ENCODE peak calls at places on chromosomes 16 and 17, in six cellular contexts. L, J, A, C, S and E are unnamed samples.

GRCh38 chr16:11128211-11129123 is 127.5 kb downstream of the SOCS1 start:
- DNase-seq in L (no peak), J (peak), A (no peak), C (peak), S (peak), E (no peak)

GRCh38 chr16:47916266-47916665 is 239.5 kb downstream of the ABCC12 start:
- DNase-seq in L (no peak), J (no peak), A (no peak), C (no peak), S (peak), E (no peak)

GRCh38 chr16:78675312-78675711 is 575.9 kb downstream of the WWOX start:
- DNase-seq in L (no peak), J (no peak), A (no peak), C (no peak), S (peak), E (no peak)

GRCh38 chr17:235831-236640 is 54.6 kb upstream of the DOC2B start:
- DNase-seq in L (peak), J (peak), A (no peak), C (no peak), S (no peak), E (no peak)

GRCh38 chr16:1983544-1984346 is at the start of gene GFER:
- DNase-seq in L (peak), J (peak), A (peak), C (peak), S (peak), E (peak)

GRCh38 chr17:72634621-72635020 is 457.9 kb downstream of the SLC39A11 start:
- DNase-seq in L (no peak), J (no peak), A (no peak), C (no peak), S (no peak), E (no peak)

GRCh38 chr16:30335598-30336474 is 19.3 kb downstream of the CD2BP2 start:
- DNase-seq in L (no peak), J (no peak), A (no peak), C (no peak), S (peak), E (no peak)

GRCh38 chr17:74305865-74306654 is 20.0 kb upstream of the KIF19 start:
- DNase-seq in L (no peak), J (no peak), A (no peak), C (no peak), S (no peak), E (no peak)

GRCh38 chr17:10698116-10698818 is 873 bp downstream of the ADPRM start:
- DNase-seq in L (no peak), J (no peak), A (no peak), C (no peak), S (peak), E (peak)

GRCh38 chr17:62804822-62805221 is 3.3 kb downstream of the MARCHF10 start:
- DNase-seq in L (no peak), J (no peak), A (no peak), C (no peak), S (peak), E (peak)

DNA sequence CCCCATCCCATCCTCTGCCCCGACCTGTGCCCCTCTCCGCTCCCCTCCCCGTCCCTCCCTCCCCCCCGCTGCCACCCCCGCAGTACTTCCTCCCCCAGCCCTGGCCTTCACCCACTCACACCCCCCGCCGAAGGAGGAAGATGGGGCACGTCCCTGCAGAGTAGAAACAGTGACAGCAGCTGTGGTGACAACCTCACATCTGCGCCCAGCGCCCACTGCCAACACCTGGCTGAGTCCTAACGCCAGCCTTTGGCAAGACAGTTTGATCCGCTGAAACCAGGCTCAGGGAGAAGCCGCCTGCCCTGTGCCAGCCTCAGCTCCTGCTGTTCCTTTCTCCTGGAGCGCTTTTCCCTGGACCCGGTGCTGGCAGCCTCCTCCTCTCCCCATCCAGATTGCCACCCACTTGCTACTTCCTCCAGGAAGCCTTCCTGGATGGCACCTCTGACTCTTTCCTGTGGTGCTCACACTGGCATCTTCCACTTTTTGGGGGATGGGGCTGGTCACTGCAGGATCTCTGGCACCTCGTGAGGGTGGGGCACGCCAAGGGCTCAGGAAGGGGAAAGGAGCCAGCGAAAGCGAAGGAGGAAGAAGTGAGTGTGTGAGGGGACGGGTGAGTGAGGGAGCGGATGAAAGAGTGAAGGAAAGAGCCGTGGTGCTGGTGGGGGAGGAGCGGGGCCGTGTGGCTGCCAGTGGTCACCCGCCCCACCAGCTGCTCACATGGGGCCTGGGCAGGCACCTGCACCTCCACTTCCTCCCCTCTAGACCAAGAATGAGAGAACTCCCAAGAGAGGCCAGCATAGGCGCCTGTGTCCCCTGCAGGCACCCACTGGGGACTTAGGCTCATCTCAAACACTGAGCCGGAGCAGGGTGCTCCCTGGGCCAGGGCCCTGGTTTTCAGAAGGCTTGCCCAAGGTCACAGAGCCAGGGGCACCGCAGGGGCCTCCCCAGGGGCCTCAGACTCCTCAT is 27.0 kb downstream of the ZFPM1 start:
- DNase-seq in L (no peak), J (no peak), A (no peak), C (no peak), S (no peak), E (no peak)
- H3K27ac ChIP-seq in L (no peak), J (no peak), A (no peak), C (no peak), S (no peak), E (no peak)

GRCh38 chr17:30271102-30271501 is 20.6 kb downstream of the BLMH start:
- DNase-seq in L (no peak), J (no peak), A (no peak), C (no peak), S (peak), E (no peak)

GRCh38 chr17:30263552-30264333 is 28.0 kb downstream of the BLMH start:
- DNase-seq in L (no peak), J (no peak), A (no peak), C (no peak), S (no peak), E (no peak)

GRCh38 chr17:30273373-30273772 is 18.4 kb downstream of the BLMH start:
- DNase-seq in L (no peak), J (no peak), A (no peak), C (no peak), S (peak), E (no peak)

GRCh38 chr17:30267625-30268024 is 24.1 kb downstream of the BLMH start:
- DNase-seq in L (no peak), J (no peak), A (no peak), C (no peak), S (no peak), E (no peak)
- TF ChIP-seq CTCF in L (no peak), J (no peak), A (no peak), C (no peak), S (no peak), E (no peak)

GRCh38 chr17:29568331-29569244 is at the start of gene TP53I13:
- DNase-seq in L (peak), J (peak), A (no peak), C (peak), S (peak), E (peak)
- H3K27ac ChIP-seq in L (peak), J (peak), A (peak), C (peak), S (peak), E (peak)

GRCh38 chr17:68327823-68328557 is 36.7 kb downstream of the ARSG start:
- DNase-seq in L (no peak), J (no peak), A (no peak), C (no peak), S (no peak), E (no peak)
- TF ChIP-seq CTCF in L (no peak), J (no peak), A (no peak), C (no peak), S (no peak), E (no peak)